ENCODE peak calls at places on chromosomes 12 and 14, in eight cellular contexts. U is natural killer cell treated with Interleukin-12 subunit alpha and Interleukin-12 subunit beta and Interleukin-15 and Interleukin-18, amount 100 ng/mL, for 72 hours; F is BE2C; J is activated T-helper 1 cell treated with anti-CD3 and anti-CD28 coated beads, Interleukin-2, amount 50 U/mL, for 16 hours; V is activated T-cell treated with anti-CD3 and anti-CD28 coated beads for 4 hours; Q is CD8-positive, alpha-beta memory T cell; M is cardiac fibroblast; D is H54. W is an unnamed sample.

GRCh38 chr14:34356267-34356660 is 105.8 kb downstream of the SPTSSA start:
- DNase-seq in U (no peak), F (peak; percentile 18), J (no peak), V (no peak), Q (no peak), M (peak; percentile 77), D (no peak), W (peak; percentile 23)

GRCh38 chr12:51907083-51907863 is at the start of gene ACVRL1:
- DNase-seq in U (no peak), F (no peak), J (no peak), V (no peak), Q (no peak), M (peak; percentile 60), D (no peak), W (no peak)

GRCh38 chr14:30608533-30609006 is 13.5 kb upstream of the SCFD1 start:
- DNase-seq in U (no peak), F (no peak), J (no peak), V (no peak), Q (no peak), M (peak; percentile 10), D (no peak), W (peak; percentile 23)

GRCh38 chr14:20630340-20631022 is 11.0 kb downstream of the OR6S1 start:
- DNase-seq in U (no peak), F (peak; percentile 49), J (no peak), V (no peak), Q (no peak), M (peak; percentile 29), D (no peak), W (peak; percentile 72)

GRCh38 chr14:80278293-80279037 is 67.2 kb upstream of the DIO2 start:
- DNase-seq in U (no peak), F (no peak), J (no peak), V (no peak), Q (no peak), M (peak; percentile 82), D (no peak), W (no peak)

GRCh38 chr12:53984901-53985357 is at the start of gene HOXC10:
- DNase-seq in U (peak; percentile 87), F (peak; percentile 96), J (peak; percentile 39), V (peak; percentile 78), Q (peak; percentile 71), M (peak; percentile 66), D (peak; percentile 93), W (peak; percentile 99)

GRCh38 chr14:89617471-89618291 is 200.6 kb upstream of the FOXN3 start:
- DNase-seq in U (no peak), F (peak; percentile 35), J (no peak), V (no peak), Q (peak; percentile 67), M (peak; percentile 68), D (no peak), W (peak; percentile 23)

GRCh38 chr12:40287369-40287975 is 62.7 kb downstream of the LRRK2 start:
- DNase-seq in U (no peak), F (no peak), J (no peak), V (no peak), Q (no peak), M (no peak), D (no peak), W (no peak)

GRCh38 chr12:52534482-52534881 is 14.3 kb upstream of the KRT5 start:
- DNase-seq in U (no peak), F (no peak), J (no peak), V (no peak), Q (no peak), M (no peak), D (no peak), W (no peak)

GRCh38 chr12:6154730-6155459 is 30.4 kb upstream of the VWF start:
- DNase-seq in U (no peak), F (peak; percentile 88), J (no peak), V (no peak), Q (no peak), M (no peak), D (no peak), W (no peak)

GRCh38 chr12:120903382-120903817 is 758 bp downstream of the SPPL3 start:
- DNase-seq in U (peak; percentile 83), F (peak; percentile 47), J (peak; percentile 53), V (peak; percentile 36), Q (peak; percentile 84), M (peak; percentile 19), D (peak; percentile 68), W (peak; percentile 6)

GRCh38 chr12:122001379-122002209 is 20.1 kb upstream of the BCL7A start:
- DNase-seq in U (no peak), F (no peak), J (no peak), V (no peak), Q (no peak), M (no peak), D (no peak), W (no peak)

GRCh38 chr12:91331371-91331770 is 148.8 kb upstream of the DCN start:
- DNase-seq in U (no peak), F (no peak), J (no peak), V (no peak), Q (no peak), M (no peak), D (no peak), W (no peak)

GRCh38 chr12:49187184-49187583 is 1.7 kb downstream of the TUBA1A start:
- DNase-seq in U (no peak), F (peak; percentile 69), J (no peak), V (no peak), Q (no peak), M (peak; percentile 63), D (no peak), W (peak; percentile 52)